ENCODE peak calls at places on chromosomes 11 and 22, in ten cellular contexts. One of them, this sample, is unnamed.

GRCh38 chr11:79100093-79100704 is 340.6 kb downstream of the TENM4 start:
- DNase-seq in HL-60: peak; percentile 25
- DNase-seq in K562: peak; percentile 77
- DNase-seq in GM23338: peak; percentile 78
- DNase-seq in stomach: peak; percentile 32
- DNase-seq in HCT116: peak; percentile 12
- DNase-seq in breast epithelium: no peak
- DNase-seq in Panc1: peak; percentile 43
- DNase-seq in transverse colon: peak; percentile 21
- DNase-seq in suprapubic skin: no peak
- DNase-seq in this sample: peak; percentile 29

GRCh38 chr22:32337015-32337414 is 20.7 kb upstream of the RFPL3 start:
- DNase-seq in HL-60: no peak
- DNase-seq in K562: no peak
- DNase-seq in HCT116: no peak
- DNase-seq in stomach: peak; percentile 14
- DNase-seq in suprapubic skin: no peak
- DNase-seq in GM23338: no peak
- DNase-seq in Panc1: no peak
- DNase-seq in transverse colon: no peak
- DNase-seq in breast epithelium: no peak
- DNase-seq in this sample: no peak

GRCh38 chr11:26365284-26365683 is 33.4 kb downstream of the ANO3 start:
- DNase-seq in K562: no peak
- DNase-seq in Panc1: no peak
- DNase-seq in transverse colon: no peak
- DNase-seq in HL-60: no peak
- DNase-seq in breast epithelium: no peak
- DNase-seq in HCT116: no peak
- DNase-seq in suprapubic skin: no peak
- DNase-seq in GM23338: no peak
- DNase-seq in stomach: no peak
- DNase-seq in this sample: no peak

GRCh38 chr11:655036-655726 is 18.1 kb downstream of the DRD4 start:
- DNase-seq in suprapubic skin: no peak
- DNase-seq in HL-60: no peak
- DNase-seq in GM23338: no peak
- DNase-seq in Panc1: no peak
- DNase-seq in stomach: no peak
- DNase-seq in breast epithelium: no peak
- DNase-seq in transverse colon: no peak
- DNase-seq in HCT116: no peak
- DNase-seq in K562: no peak
- DNase-seq in this sample: no peak

GRCh38 chr11:124199702-124200101 is 16.6 kb downstream of the OR10D3 start:
- DNase-seq in GM23338: no peak
- DNase-seq in stomach: no peak
- DNase-seq in HL-60: no peak
- DNase-seq in Panc1: no peak
- DNase-seq in transverse colon: no peak
- DNase-seq in K562: no peak
- DNase-seq in suprapubic skin: no peak
- DNase-seq in breast epithelium: no peak
- DNase-seq in HCT116: no peak
- DNase-seq in this sample: no peak

GRCh38 chr11:113833151-113833550 is 42.2 kb downstream of the USP28 start:
- DNase-seq in HL-60: no peak
- DNase-seq in breast epithelium: no peak
- DNase-seq in suprapubic skin: no peak
- DNase-seq in HCT116: no peak
- DNase-seq in transverse colon: no peak
- DNase-seq in K562: no peak
- DNase-seq in stomach: no peak
- DNase-seq in Panc1: no peak
- DNase-seq in GM23338: no peak
- DNase-seq in this sample: no peak

GRCh38 chr11:76030973-76031590 is 175.2 kb downstream of the WNT11 start:
- DNase-seq in suprapubic skin: no peak
- DNase-seq in breast epithelium: no peak
- DNase-seq in stomach: no peak
- DNase-seq in Panc1: peak; percentile 30
- DNase-seq in K562: no peak
- DNase-seq in HL-60: no peak
- DNase-seq in GM23338: peak; percentile 16
- DNase-seq in transverse colon: no peak
- DNase-seq in HCT116: no peak
- DNase-seq in this sample: no peak

GRCh38 chr11:43868852-43869567 is 11.6 kb upstream of the ALKBH3 start:
- DNase-seq in GM23338: no peak
- DNase-seq in transverse colon: no peak
- DNase-seq in Panc1: no peak
- DNase-seq in HL-60: peak; percentile 62
- DNase-seq in K562: peak; percentile 79
- DNase-seq in stomach: no peak
- DNase-seq in HCT116: no peak
- DNase-seq in breast epithelium: no peak
- DNase-seq in suprapubic skin: no peak
- DNase-seq in this sample: peak; percentile 46

GRCh38 chr22:38490915-38491314 is 15.2 kb downstream of the DDX17 start:
- DNase-seq in HCT116: no peak
- DNase-seq in K562: no peak
- DNase-seq in breast epithelium: no peak
- DNase-seq in GM23338: no peak
- DNase-seq in stomach: peak; percentile 77
- DNase-seq in suprapubic skin: no peak
- DNase-seq in Panc1: no peak
- DNase-seq in HL-60: no peak
- DNase-seq in transverse colon: peak; percentile 73
- DNase-seq in this sample: peak; percentile 64

GRCh38 chr11:14359573-14360031 is 619 bp upstream of the RRAS2 start:
- DNase-seq in stomach: no peak
- DNase-seq in HL-60: no peak
- DNase-seq in breast epithelium: no peak
- DNase-seq in HCT116: no peak
- DNase-seq in suprapubic skin: no peak
- DNase-seq in transverse colon: no peak
- DNase-seq in GM23338: no peak
- DNase-seq in Panc1: no peak
- DNase-seq in K562: no peak
- DNase-seq in this sample: no peak

GRCh38 chr11:29012507-29012906 is 904.3 kb downstream of the METTL15 start:
- DNase-seq in HL-60: no peak
- DNase-seq in transverse colon: no peak
- DNase-seq in HCT116: no peak
- DNase-seq in Panc1: no peak
- DNase-seq in breast epithelium: no peak
- DNase-seq in stomach: no peak
- DNase-seq in suprapubic skin: no peak
- DNase-seq in GM23338: no peak
- DNase-seq in K562: no peak
- DNase-seq in this sample: no peak

GRCh38 chr11:64923151-64923661 is 1.3 kb upstream of the PPP2R5B start:
- DNase-seq in stomach: no peak
- DNase-seq in transverse colon: no peak
- DNase-seq in GM23338: no peak
- DNase-seq in breast epithelium: no peak
- DNase-seq in Panc1: no peak
- DNase-seq in K562: no peak
- DNase-seq in HL-60: no peak
- DNase-seq in suprapubic skin: no peak
- DNase-seq in HCT116: no peak
- DNase-seq in this sample: no peak
- H3K4me3 ChIP-seq in stomach: no peak overlapping the region
- H3K4me3 ChIP-seq in transverse colon: no peak overlapping the region
- H3K4me3 ChIP-seq in GM23338: no peak overlapping the region
- H3K4me3 ChIP-seq in breast epithelium: peak overlapping the region; percentile 88
- H3K4me3 ChIP-seq in Panc1: no peak overlapping the region
- H3K4me3 ChIP-seq in K562: no peak overlapping the region
- H3K4me3 ChIP-seq in HL-60: no peak overlapping the region
- H3K4me3 ChIP-seq in suprapubic skin: no peak overlapping the region
- H3K4me3 ChIP-seq in HCT116: no peak overlapping the region
- H3K4me3 ChIP-seq in this sample: no peak overlapping the region

DNA sequence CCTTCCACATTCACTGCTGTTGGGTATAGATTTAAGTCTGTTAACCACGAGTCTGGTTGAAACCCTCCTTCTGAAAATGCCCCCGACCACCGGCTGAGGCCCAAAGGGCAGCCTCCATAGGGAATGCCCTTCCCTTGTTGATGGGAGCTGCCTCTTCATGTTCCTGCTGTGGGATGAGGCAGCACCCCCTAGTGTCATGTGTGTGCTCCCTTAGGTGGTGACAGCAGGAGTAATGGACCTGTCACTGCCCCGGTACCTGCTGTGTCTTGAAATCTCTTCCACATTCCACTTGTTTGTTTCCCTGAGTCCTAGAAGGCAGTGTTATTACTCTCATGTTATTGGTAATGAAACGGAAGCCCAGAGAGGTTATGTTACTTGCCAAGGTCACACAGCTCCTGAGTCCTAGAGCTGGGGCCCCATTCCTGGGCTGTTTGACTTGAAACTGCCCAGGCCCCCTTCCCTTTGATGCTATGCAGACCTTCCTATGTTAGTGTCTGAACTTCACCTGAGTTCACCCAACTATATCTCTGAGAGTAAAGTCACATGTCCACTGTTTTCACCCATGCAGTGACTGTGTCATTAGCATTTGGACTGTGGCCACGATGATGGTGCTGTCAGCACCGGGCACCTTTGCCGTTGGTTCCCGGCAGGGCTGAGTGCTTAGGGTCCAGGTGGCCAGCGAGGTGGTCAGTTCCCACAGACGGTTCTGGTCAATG is 234.3 kb downstream of the TBC1D22A start:
- DNase-seq in transverse colon: no peak
- DNase-seq in Panc1: no peak
- DNase-seq in HCT116: no peak
- DNase-seq in GM23338: no peak
- DNase-seq in suprapubic skin: no peak
- DNase-seq in stomach: no peak
- DNase-seq in K562: peak; percentile 25
- DNase-seq in HL-60: no peak
- DNase-seq in breast epithelium: no peak
- DNase-seq in this sample: no peak
- TF ChIP-seq CTCF in transverse colon: no peak
- TF ChIP-seq CTCF in Panc1: no peak
- TF ChIP-seq CTCF in HCT116: peak; percentile 42
- TF ChIP-seq CTCF in GM23338: peak; percentile 52
- TF ChIP-seq CTCF in suprapubic skin: no peak
- TF ChIP-seq CTCF in stomach: no peak
- TF ChIP-seq CTCF in K562: peak; percentile 38
- TF ChIP-seq CTCF in HL-60: no peak
- TF ChIP-seq CTCF in breast epithelium: no peak
- TF ChIP-seq CTCF in this sample: no peak

GRCh38 chr22:17230239-17230638 is 11.0 kb upstream of the ADA2 start:
- DNase-seq in suprapubic skin: no peak
- DNase-seq in transverse colon: no peak
- DNase-seq in HCT116: no peak
- DNase-seq in breast epithelium: no peak
- DNase-seq in Panc1: no peak
- DNase-seq in K562: no peak
- DNase-seq in HL-60: no peak
- DNase-seq in stomach: no peak
- DNase-seq in GM23338: no peak
- DNase-seq in this sample: no peak
- TF ChIP-seq POLR2AphosphoS5 in suprapubic skin: no peak
- TF ChIP-seq POLR2AphosphoS5 in transverse colon: no peak
- TF ChIP-seq POLR2AphosphoS5 in HCT116: no peak
- TF ChIP-seq POLR2AphosphoS5 in breast epithelium: no peak
- TF ChIP-seq POLR2AphosphoS5 in Panc1: no peak
- TF ChIP-seq POLR2AphosphoS5 in K562: no peak
- TF ChIP-seq POLR2AphosphoS5 in HL-60: no peak
- TF ChIP-seq POLR2AphosphoS5 in stomach: no peak
- TF ChIP-seq POLR2AphosphoS5 in GM23338: no peak
- TF ChIP-seq POLR2AphosphoS5 in this sample: no peak

GRCh38 chr11:32890843-32891656 is 1.6 kb upstream of the QSER1 start:
- DNase-seq in breast epithelium: no peak
- DNase-seq in HL-60: no peak
- DNase-seq in stomach: no peak
- DNase-seq in transverse colon: peak; percentile 19
- DNase-seq in Panc1: no peak
- DNase-seq in suprapubic skin: no peak
- DNase-seq in HCT116: no peak
- DNase-seq in GM23338: peak; percentile 81
- DNase-seq in K562: no peak
- DNase-seq in this sample: no peak

GRCh38 chr11:32893091-32893946 is 708 bp downstream of the QSER1 start:
- DNase-seq in GM23338: peak; percentile 82
- DNase-seq in K562: peak; percentile 66
- DNase-seq in HCT116: no peak
- DNase-seq in transverse colon: peak; percentile 55
- DNase-seq in breast epithelium: no peak
- DNase-seq in suprapubic skin: peak; percentile 75
- DNase-seq in HL-60: peak; percentile 32
- DNase-seq in stomach: peak; percentile 43
- DNase-seq in Panc1: no peak
- DNase-seq in this sample: peak; percentile 92

GRCh38 chr11:32893947-32894827 is 1.6 kb downstream of the QSER1 start:
- DNase-seq in Panc1: peak; percentile 82
- DNase-seq in GM23338: peak; percentile 76
- DNase-seq in breast epithelium: no peak
- DNase-seq in K562: peak; percentile 76
- DNase-seq in HCT116: peak; percentile 88
- DNase-seq in transverse colon: peak; percentile 41
- DNase-seq in HL-60: peak; percentile 55
- DNase-seq in suprapubic skin: no peak
- DNase-seq in stomach: no peak
- DNase-seq in this sample: peak; percentile 61

GRCh38 chr11:32892355-32893090 is at the start of gene QSER1:
- DNase-seq in GM23338: peak; percentile 75
- DNase-seq in suprapubic skin: peak; percentile 80
- DNase-seq in stomach: peak; percentile 65
- DNase-seq in Panc1: peak; percentile 28
- DNase-seq in breast epithelium: peak; percentile 70
- DNase-seq in HCT116: no peak
- DNase-seq in HL-60: peak; percentile 52
- DNase-seq in K562: peak; percentile 90
- DNase-seq in transverse colon: peak; percentile 76
- DNase-seq in this sample: peak; percentile 95

DNA sequence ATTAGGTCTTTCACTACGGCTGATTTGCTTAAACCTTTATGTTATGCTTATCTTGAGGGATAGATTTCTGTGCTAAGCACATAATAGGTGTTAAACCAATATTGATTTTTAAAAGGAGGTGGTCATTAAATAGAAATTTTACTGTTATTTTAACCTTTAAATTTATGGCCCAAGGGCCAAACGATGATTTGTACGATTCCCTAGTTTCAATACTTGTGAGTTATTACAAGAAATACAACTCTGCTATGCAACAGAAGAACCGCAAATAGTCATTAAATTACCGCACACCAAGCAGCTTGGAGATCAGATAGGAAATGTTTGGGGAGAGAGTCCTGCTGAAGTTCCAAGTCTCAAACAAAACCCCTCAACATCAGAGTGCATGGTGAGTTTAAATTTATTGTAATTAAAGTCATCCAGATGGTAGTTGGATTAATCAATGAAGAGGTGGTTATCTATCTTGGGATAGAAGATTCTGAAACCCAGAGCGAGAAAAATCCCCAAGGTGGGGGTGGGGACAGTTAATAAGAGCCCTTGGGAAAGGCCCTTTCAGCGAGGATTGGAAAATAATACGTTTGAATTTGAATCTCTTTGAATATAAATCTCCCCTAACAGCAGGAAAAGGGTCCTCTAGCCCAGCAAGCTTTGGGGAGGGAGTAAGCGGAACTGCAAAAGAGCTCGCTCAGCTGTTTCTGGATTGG is 805 bp upstream of the QSER1 start:
- DNase-seq in GM23338: peak; percentile 79
- DNase-seq in Panc1: no peak
- DNase-seq in suprapubic skin: no peak
- DNase-seq in stomach: no peak
- DNase-seq in HL-60: no peak
- DNase-seq in breast epithelium: no peak
- DNase-seq in transverse colon: no peak
- DNase-seq in HCT116: no peak
- DNase-seq in K562: peak; percentile 30
- DNase-seq in this sample: no peak
- H3K4me3 ChIP-seq in GM23338: peak overlapping the region; percentile 51
- H3K4me3 ChIP-seq in Panc1: peak overlapping the region; percentile 83
- H3K4me3 ChIP-seq in suprapubic skin: peak overlapping the region; percentile 96
- H3K4me3 ChIP-seq in stomach: peak overlapping the region; percentile 98
- H3K4me3 ChIP-seq in HL-60: peak overlapping the region; percentile 92
- H3K4me3 ChIP-seq in breast epithelium: peak overlapping the region; percentile 93
- H3K4me3 ChIP-seq in transverse colon: peak overlapping the region; percentile 92
- H3K4me3 ChIP-seq in HCT116: peak overlapping the region; percentile 85
- H3K4me3 ChIP-seq in K562: peak overlapping the region; percentile 97
- H3K4me3 ChIP-seq in this sample: peak overlapping the region; percentile 82